ENCODE peak calls at places on chromosome 12, in seven cellular contexts. Z is H7, B is HT1080, W is glutamatergic neuron, C is fibroblast of lung, R is T-helper 22 cell, P is AG08395. E is an unnamed sample.

GRCh38 chr12:53770281-53770680 is 18.5 kb upstream of the CISTR start:
- DNase-seq in P (peak), W (no peak), Z (no peak), B (peak), C (peak), R (no peak), E (peak)

GRCh38 chr12:64385468-64385867 is 5.1 kb downstream of the C12orf56 start:
- DNase-seq in C (peak), B (peak), R (no peak), P (peak), Z (no peak), W (no peak), E (peak)

GRCh38 chr12:127119600-127120140 is 1147.3 kb upstream of the TMEM132C start:
- DNase-seq in P (no peak), R (no peak), B (no peak), W (no peak), C (no peak), Z (no peak), E (no peak)

GRCh38 chr12:22658214-22658613 is 33.2 kb downstream of the ETNK1 start:
- DNase-seq in P (peak), C (peak), B (peak), W (no peak), Z (no peak), R (no peak), E (peak)

GRCh38 chr12:116152268-116152667 is 125.2 kb downstream of the MED13L start:
- DNase-seq in P (peak), Z (no peak), W (no peak), C (peak), R (no peak), B (peak), E (no peak)

GRCh38 chr12:4212845-4213244 is 60.7 kb upstream of the CCND2 start:
- DNase-seq in P (no peak), W (no peak), R (no peak), Z (no peak), B (no peak), C (no peak), E (no peak)

GRCh38 chr12:26340649-26341048 is 145.3 kb downstream of the SSPN start:
- DNase-seq in P (no peak), W (no peak), R (no peak), B (no peak), C (no peak), Z (no peak), E (no peak)

GRCh38 chr12:130014485-130014807 is 110.6 kb upstream of the TMEM132D start:
- DNase-seq in R (no peak), W (peak), C (no peak), Z (peak), B (peak), P (no peak), E (peak)

GRCh38 chr12:97960741-97961608 is 498.4 kb downstream of the RMST start:
- DNase-seq in B (peak), P (no peak), W (peak), R (no peak), Z (peak), C (peak), E (peak)

GRCh38 chr12:84804691-84805473 is 107.7 kb downstream of the SLC6A15 start:
- DNase-seq in P (no peak), B (no peak), R (no peak), W (no peak), Z (peak), C (no peak), E (no peak)

GRCh38 chr12:92612611-92613010 is 90.2 kb upstream of the PLEKHG7 start:
- DNase-seq in P (no peak), W (no peak), C (no peak), Z (no peak), B (no peak), R (no peak), E (no peak)

GRCh38 chr12:31207799-31208465 is 118.0 kb downstream of the SINHCAF start:
- DNase-seq in C (no peak), B (no peak), P (no peak), W (no peak), R (no peak), Z (no peak), E (no peak)

GRCh38 chr12:109291531-109292341 is 17.3 kb downstream of the FOXN4 start:
- DNase-seq in Z (peak), P (peak), W (peak), C (peak), R (no peak), B (peak), E (no peak)

GRCh38 chr12:12501121-12501520 is 61.5 kb downstream of the DUSP16 start:
- DNase-seq in Z (no peak), P (no peak), W (no peak), B (no peak), C (no peak), R (no peak), E (no peak)

GRCh38 chr12:48690990-48691389 is 9.0 kb upstream of the KANSL2 start:
- DNase-seq in R (no peak), P (no peak), W (no peak), B (no peak), Z (no peak), C (peak), E (no peak)

GRCh38 chr12:115320451-115320850 is 636.5 kb upstream of the TBX3 start:
- DNase-seq in B (no peak), C (no peak), W (no peak), P (no peak), Z (no peak), R (no peak), E (no peak)

GRCh38 chr12:18888062-18888461 is 150.1 kb downstream of the CAPZA3 start:
- DNase-seq in C (peak), P (no peak), Z (no peak), W (no peak), R (no peak), B (no peak), E (no peak)

GRCh38 chr12:6943387-6943718 is 263 bp upstream of the RNU7-1 start:
- DNase-seq in R (peak), Z (peak), C (peak), P (peak), W (peak), B (no peak), E (peak)

GRCh38 chr12:84605988-84606387 is 306.6 kb downstream of the SLC6A15 start:
- DNase-seq in P (no peak), Z (peak), C (no peak), R (no peak), B (no peak), W (no peak), E (no peak)

GRCh38 chr12:121968880-121969279 is 50.5 kb downstream of the CFAP251 start:
- DNase-seq in W (no peak), R (no peak), P (no peak), C (no peak), Z (peak), B (no peak), E (no peak)

E was measured in RKO.